ENCODE peak calls at places on chromosomes 16 and 17, in ten cellular contexts. C is foreskin fibroblast; I is sigmoid colon; Z is lung; S is esophagus muscularis mucosa; M is GM06990; G is SJCRH30; D is NB4; H is CD4-positive, alpha-beta memory T cell; X is aorta. P is an unnamed sample.

GRCh38 chr16:27324851-27325301 is 11.1 kb downstream of the IL4R start:
- DNase-seq in X (peak), M (no peak), Z (no peak), G (no peak), I (peak), C (no peak), H (no peak), S (no peak), D (no peak), P (no peak)

GRCh38 chr17:7576432-7576937 is 3.0 kb upstream of the CD68 start:
- DNase-seq in I (no peak), X (no peak), H (no peak), S (no peak), M (no peak), D (no peak), Z (no peak), G (no peak), C (no peak), P (no peak)

GRCh38 chr17:74738051-74738996 is 1.3 kb downstream of the RAB37 start:
- DNase-seq in C (no peak), D (peak), H (peak), X (no peak), Z (no peak), I (no peak), S (no peak), G (peak), M (peak), P (no peak)

GRCh38 chr17:67431210-67432015 is 54.3 kb downstream of the PITPNC1 start:
- DNase-seq in Z (no peak), H (peak), S (no peak), D (peak), G (no peak), X (no peak), M (peak), C (peak), I (no peak), P (peak)

GRCh38 chr17:81329927-81330883 is 35.1 kb upstream of the SLC38A10 start:
- DNase-seq in X (no peak), G (peak), Z (no peak), D (no peak), M (no peak), H (no peak), S (no peak), C (no peak), I (no peak), P (no peak)

GRCh38 chr16:24986512-24987303 is 28.5 kb downstream of the ARHGAP17 start:
- DNase-seq in I (peak), Z (no peak), S (no peak), X (no peak), H (no peak), C (peak), D (peak), G (peak), M (no peak), P (peak)

GRCh38 chr17:50708050-50709000 is 611 bp upstream of the ANKRD40 start:
- DNase-seq in H (no peak), G (peak), Z (no peak), C (no peak), S (no peak), M (no peak), X (no peak), D (peak), I (no peak), P (no peak)

GRCh38 chr16:78925071-78925714 is 675.3 kb downstream of the MAF start:
- DNase-seq in Z (no peak), C (no peak), S (no peak), D (peak), G (peak), X (no peak), H (peak), I (no peak), M (peak), P (no peak)

GRCh38 chr17:65984299-65984698 is 207.6 kb downstream of the CEP112 start:
- DNase-seq in S (no peak), C (no peak), G (no peak), D (no peak), H (no peak), Z (no peak), M (no peak), I (no peak), X (no peak), P (no peak)

GRCh38 chr17:54172654-54173316 is 350.1 kb downstream of the KIF2B start:
- DNase-seq in G (peak), I (no peak), D (peak), C (no peak), X (no peak), H (no peak), Z (no peak), S (no peak), M (no peak), P (no peak)

GRCh38 chr17:49952209-49952911 is 16.6 kb upstream of the DLX4 start:
- DNase-seq in H (peak), Z (peak), G (peak), S (peak), X (peak), C (peak), D (peak), M (no peak), I (peak), P (no peak)

GRCh38 chr16:1923299-1924034 is 5.3 kb upstream of the HS3ST6 start:
- DNase-seq in Z (no peak), G (peak), H (no peak), X (no peak), S (no peak), C (peak), M (no peak), I (no peak), D (no peak), P (no peak)

GRCh38 chr17:17671369-17672119 is 9.7 kb upstream of the RAI1 start:
- DNase-seq in H (no peak), X (no peak), D (no peak), M (no peak), C (no peak), G (peak), S (no peak), I (no peak), Z (no peak), P (no peak)

GRCh38 chr17:76153640-76154039 is 12.6 kb upstream of the FOXJ1 start:
- DNase-seq in H (no peak), S (no peak), M (no peak), I (peak), Z (no peak), D (no peak), X (no peak), G (no peak), C (no peak), P (no peak)

GRCh38 chr17:50835563-50836231 is at the start of gene WFIKKN2:
- DNase-seq in H (no peak), Z (no peak), G (no peak), C (no peak), D (no peak), I (peak), S (no peak), M (no peak), X (peak), P (no peak)

GRCh38 chr17:42521036-42521435 is 15.0 kb upstream of the NAGLU start:
- DNase-seq in S (no peak), X (peak), H (no peak), M (no peak), D (no peak), I (no peak), Z (no peak), C (no peak), G (no peak), P (no peak)

GRCh38 chr17:40314557-40314953 is 5.6 kb downstream of the RARA start:
- DNase-seq in X (peak), Z (peak), S (no peak), M (no peak), C (peak), D (peak), H (peak), G (peak), I (peak), P (peak)

GRCh38 chr17:48587276-48588073 is 2.6 kb downstream of the HOXB3 start:
- DNase-seq in S (no peak), G (peak), I (no peak), H (no peak), X (no peak), Z (no peak), C (no peak), D (no peak), M (no peak), P (no peak)

GRCh38 chr17:78839762-78840529 is 668 bp downstream of the USP36 start:
- DNase-seq in H (peak), G (peak), S (no peak), M (peak), D (peak), Z (peak), X (peak), C (no peak), I (peak), P (no peak)

GRCh38 chr17:50153650-50154575 is 3.4 kb upstream of the PPP1R9B start:
- DNase-seq in Z (no peak), G (peak), H (no peak), C (no peak), X (peak), I (no peak), M (no peak), S (no peak), D (no peak), P (no peak)

GRCh38 chr16:76277099-76278030 is at the start of gene CNTNAP4:
- DNase-seq in D (no peak), G (no peak), I (peak), Z (no peak), X (peak), C (no peak), S (no peak), M (no peak), H (no peak), P (no peak)

GRCh38 chr17:549197-550040 is 165.2 kb downstream of the VPS53 start:
- DNase-seq in S (no peak), H (no peak), I (no peak), C (peak), M (no peak), G (peak), D (no peak), X (no peak), Z (no peak), P (no peak)

GRCh38 chr17:74606050-74606449 is 14.0 kb upstream of the CD300LD start:
- DNase-seq in Z (no peak), I (no peak), H (no peak), G (no peak), S (no peak), D (no peak), C (no peak), X (peak), M (no peak), P (no peak)

GRCh38 chr16:78628526-78628925 is 529.1 kb downstream of the WWOX start:
- DNase-seq in Z (no peak), D (no peak), G (peak), X (no peak), C (no peak), M (no peak), H (no peak), S (no peak), I (no peak), P (no peak)

GRCh38 chr17:57236686-57237299 is 19.5 kb upstream of the MSI2 start:
- DNase-seq in H (no peak), M (no peak), I (no peak), X (no peak), G (peak), Z (no peak), S (no peak), D (no peak), C (no peak), P (no peak)

GRCh38 chr17:16304832-16305231 is 48.4 kb downstream of the CENPV start:
- DNase-seq in G (peak), I (no peak), Z (no peak), H (no peak), D (peak), M (no peak), S (no peak), X (no peak), C (peak), P (peak)

GRCh38 chr17:13575922-13576419 is 25.8 kb downstream of the HS3ST3A1 start:
- DNase-seq in G (peak), D (no peak), S (no peak), C (no peak), H (no peak), M (no peak), I (no peak), Z (no peak), X (no peak), P (no peak)

GRCh38 chr17:17987187-17987896 is 14.7 kb downstream of the DRC3 start:
- DNase-seq in G (no peak), X (no peak), S (no peak), H (no peak), Z (no peak), I (no peak), D (no peak), M (no peak), C (no peak), P (no peak)

DNA sequence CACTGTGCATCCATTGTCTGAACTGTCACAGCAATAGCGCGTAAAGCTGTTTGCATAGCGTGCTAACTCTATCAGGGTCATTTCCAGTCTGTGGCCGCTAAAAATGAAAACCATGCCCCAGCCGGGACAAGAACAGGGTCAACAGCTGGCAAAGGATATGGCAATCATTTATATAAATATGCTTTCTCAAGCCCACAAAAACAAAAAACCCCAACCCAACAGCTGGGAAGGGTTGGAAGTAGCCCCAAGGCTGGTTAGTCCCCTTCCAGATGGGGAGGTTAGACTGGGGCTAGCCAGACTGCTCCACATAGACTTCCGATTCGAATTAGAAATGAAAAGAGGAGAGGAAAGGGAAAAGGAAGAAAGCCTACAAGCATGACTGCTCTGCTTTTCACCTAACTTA is 203.3 kb upstream of the TBX2 start:
- DNase-seq in S (no peak), G (peak), X (no peak), H (no peak), I (no peak), M (no peak), D (no peak), Z (no peak), C (peak), P (no peak)
- H3K4me3 ChIP-seq in S (no peak), G (peak), X (no peak), H (no peak), I (no peak), M (no peak), D (no peak), Z (no peak), C (peak), P (no peak)

GRCh38 chr16:89437251-89437987 is 52.9 kb downstream of the ANKRD11 start:
- DNase-seq in I (no peak), D (no peak), G (no peak), Z (no peak), H (no peak), C (no peak), S (no peak), X (no peak), M (no peak), P (no peak)
- H3K4me3 ChIP-seq in I (no peak), D (no peak), G (no peak), Z (no peak), H (no peak), C (no peak), S (no peak), X (no peak), M (no peak), P (no peak)

DNA sequence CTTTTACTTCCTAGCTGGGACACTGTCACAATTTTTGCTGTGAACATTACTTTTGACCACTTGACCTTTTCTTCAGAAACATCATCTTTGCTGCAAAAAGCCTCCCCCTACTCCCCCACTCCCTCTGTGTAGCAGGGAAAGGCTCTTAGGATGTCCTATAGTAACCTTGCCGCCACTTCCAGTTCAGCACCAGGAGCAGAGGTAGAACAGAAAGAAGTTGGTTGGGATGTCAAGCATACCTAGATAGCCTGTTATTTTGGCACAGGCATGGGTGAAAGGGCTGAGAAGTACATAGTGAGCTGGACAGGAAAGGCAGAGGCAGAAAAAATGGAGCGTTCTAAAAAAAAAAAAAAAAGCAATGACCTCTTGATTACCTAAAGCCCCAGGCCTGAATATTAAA is 31.3 kb downstream of the SMIM36 start:
- DNase-seq in M (no peak), Z (no peak), H (no peak), D (no peak), S (no peak), C (no peak), G (no peak), I (no peak), X (no peak), P (no peak)
- H3K4me3 ChIP-seq in M (no peak), Z (no peak), H (no peak), D (no peak), S (no peak), C (no peak), G (no peak), I (no peak), X (no peak), P (no peak)

DNA sequence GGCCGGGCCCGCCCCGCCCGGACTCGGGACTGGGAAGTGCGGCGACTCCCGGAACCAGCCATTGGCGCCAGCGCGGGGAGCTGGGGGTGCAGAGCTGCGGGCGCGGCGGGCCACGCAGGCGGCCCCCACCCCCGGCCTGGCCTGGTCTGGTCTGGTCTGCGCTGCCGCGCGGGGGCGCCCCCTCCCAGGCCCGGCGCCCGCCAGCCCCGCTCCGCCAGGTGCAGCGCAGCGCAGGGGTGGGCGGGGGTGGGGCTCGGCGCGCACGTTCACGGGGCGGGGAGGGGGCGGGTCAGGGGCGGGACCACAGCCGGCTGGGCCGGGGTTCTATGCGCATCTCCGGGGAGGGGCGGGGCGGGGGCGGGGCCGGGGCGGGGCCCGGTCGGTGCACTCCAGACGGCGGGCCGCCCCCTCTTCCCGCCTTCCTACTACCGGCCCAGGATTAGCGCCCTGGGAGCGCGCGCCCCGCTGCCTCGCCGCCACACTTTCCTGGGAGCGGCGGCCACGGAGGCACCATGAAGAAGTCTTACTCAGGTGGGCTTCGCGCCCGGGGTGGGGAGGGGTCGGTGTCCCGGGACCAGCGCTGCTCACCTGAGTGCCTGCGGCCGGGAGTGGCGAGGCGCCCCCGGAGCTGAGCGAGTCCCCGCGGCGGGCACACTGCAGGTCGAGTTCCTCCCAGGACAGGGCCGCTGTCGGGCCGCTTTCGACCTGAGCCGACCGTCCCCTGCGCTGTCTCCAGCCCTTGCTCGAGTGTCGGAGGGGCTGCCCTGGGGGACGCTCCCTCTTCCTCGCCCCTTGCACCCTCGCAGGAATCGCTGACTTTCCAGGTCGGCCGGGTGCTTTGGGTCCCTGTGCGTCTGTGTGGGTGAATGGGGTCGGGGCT is 140.5 kb downstream of the SEC14L1 start:
- DNase-seq in C (no peak), X (peak), M (peak), G (no peak), D (no peak), S (no peak), I (peak), H (peak), Z (peak), P (no peak)
- H3K4me3 ChIP-seq in C (peak), X (peak), M (peak), G (no peak), D (no peak), S (peak), I (peak), H (no peak), Z (peak), P (peak)

GRCh38 chr17:52157603-52158449 is 688 bp downstream of the CA10 start:
- DNase-seq in S (no peak), X (peak), M (no peak), D (no peak), Z (no peak), G (no peak), I (no peak), H (no peak), C (no peak), P (no peak)

GRCh38 chr17:52156576-52156975 is 1.9 kb downstream of the CA10 start:
- DNase-seq in S (no peak), H (no peak), Z (no peak), C (no peak), G (no peak), D (no peak), X (no peak), I (no peak), M (no peak), P (no peak)

GRCh38 chr17:52155301-52155700 is 3.2 kb downstream of the CA10 start:
- DNase-seq in M (no peak), H (no peak), S (no peak), I (no peak), C (no peak), G (no peak), D (no peak), Z (no peak), X (no peak), P (no peak)

GRCh38 chr17:52158450-52159042 is at the start of gene CA10:
- DNase-seq in X (peak), I (no peak), M (no peak), S (no peak), C (no peak), G (no peak), H (no peak), Z (no peak), D (no peak), P (no peak)

GRCh38 chr17:52157161-52157560 is 1.4 kb downstream of the CA10 start:
- DNase-seq in G (no peak), I (no peak), Z (no peak), X (no peak), C (no peak), M (no peak), S (no peak), D (no peak), H (no peak), P (no peak)
- H3K4me3 ChIP-seq in G (no peak), I (no peak), Z (no peak), X (no peak), C (no peak), M (no peak), S (no peak), D (no peak), H (no peak), P (no peak)

DNA sequence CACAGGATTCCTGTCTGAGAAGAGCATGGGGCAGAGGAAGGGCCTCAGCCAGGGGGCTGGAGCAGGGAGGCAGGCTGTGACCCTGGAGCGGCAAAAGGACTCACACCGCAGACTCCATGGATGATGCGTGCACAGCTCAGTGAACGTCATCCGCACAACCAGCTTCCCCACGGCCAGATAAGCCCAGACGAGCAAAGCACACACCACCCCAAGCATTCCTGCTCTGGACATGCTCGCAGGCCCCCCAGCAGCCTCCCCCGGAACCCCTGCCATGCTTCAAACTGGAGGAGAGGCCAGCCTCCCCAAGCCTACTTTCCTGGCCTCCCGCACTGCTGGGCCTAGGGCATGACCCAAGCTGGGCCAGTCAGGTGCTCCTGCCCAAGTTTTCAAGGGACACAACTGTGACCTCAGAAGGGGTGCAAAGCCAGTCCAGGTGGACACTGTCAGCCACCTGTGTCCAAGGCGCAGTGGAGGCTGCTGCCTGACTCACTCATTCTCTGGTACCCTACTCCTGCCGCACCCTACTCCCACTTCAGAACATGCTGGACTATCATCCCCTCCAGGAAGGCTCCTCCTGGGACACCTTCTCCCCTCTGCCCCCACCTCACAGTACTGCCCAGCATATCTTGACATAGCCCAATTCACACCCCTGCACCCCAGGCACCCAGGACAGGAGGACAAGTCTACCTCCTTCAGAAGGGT is 4.8 kb downstream of the BCAR1 start:
- DNase-seq in I (no peak), Z (no peak), X (no peak), D (no peak), C (no peak), S (no peak), H (no peak), G (no peak), M (no peak), P (no peak)
- H3K4me3 ChIP-seq in I (no peak), Z (no peak), X (no peak), D (no peak), C (no peak), S (no peak), H (no peak), G (no peak), M (no peak), P (no peak)

DNA sequence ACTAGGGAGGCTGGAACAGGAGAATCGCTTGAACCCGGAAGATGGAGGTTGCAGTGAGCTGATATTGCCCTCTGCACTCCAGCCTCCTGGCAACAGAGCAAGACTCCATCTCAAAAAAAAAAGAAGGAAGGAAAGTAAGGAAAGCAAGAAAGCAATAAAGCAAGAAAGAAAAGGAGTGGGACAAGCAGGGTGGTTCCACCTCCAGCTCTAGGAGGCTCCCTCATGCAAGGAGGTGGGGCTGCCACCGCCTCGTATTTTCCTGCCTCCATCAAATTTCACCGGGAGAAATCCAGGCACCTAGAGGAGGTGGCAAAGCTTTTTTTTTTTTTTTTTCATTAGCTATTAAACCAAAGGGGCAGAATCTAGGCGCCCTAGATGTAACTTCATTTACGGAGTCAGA is 1.0 kb downstream of the CYB561 start:
- DNase-seq in X (no peak), H (no peak), S (no peak), Z (no peak), D (no peak), C (no peak), G (no peak), I (no peak), M (no peak), P (no peak)
- H3K4me3 ChIP-seq in X (no peak), H (no peak), S (peak), Z (no peak), D (no peak), C (peak), G (no peak), I (peak), M (peak), P (no peak)